ENCODE peak calls at places on chromosome 13, in five cellular contexts. N, Q, O, F and U are unnamed samples.

GRCh38 chr13:64992314-64992713 is 2237.8 kb downstream of the PCDH9 start:
- DNase-seq in N (no peak), Q (no peak), O (no peak), F (no peak), U (no peak)

GRCh38 chr13:75762066-75762937 is 126.2 kb downstream of the LMO7 start:
- DNase-seq in N (no peak), Q (no peak), O (no peak), F (no peak), U (peak; percentile 35)

GRCh38 chr13:48874165-48874564 is 101.5 kb upstream of the FNDC3A start:
- DNase-seq in N (peak; percentile 56), Q (no peak), O (no peak), F (no peak), U (no peak)

GRCh38 chr13:67119481-67119883 is 110.7 kb downstream of the PCDH9 start:
- DNase-seq in N (no peak), Q (no peak), O (no peak), F (no peak), U (no peak)

GRCh38 chr13:97367427-97367826 is 66.5 kb upstream of the RAP2A start:
- DNase-seq in N (peak; percentile 63), Q (no peak), O (no peak), F (peak; percentile 26), U (no peak)

GRCh38 chr13:37102896-37103295 is 2.6 kb downstream of the CSNK1A1L start:
- DNase-seq in N (no peak), Q (no peak), O (no peak), F (no peak), U (no peak)

GRCh38 chr13:98984118-98984517 is 6.3 kb upstream of the DOCK9 start:
- DNase-seq in N (no peak), Q (no peak), O (no peak), F (no peak), U (no peak)

GRCh38 chr13:21208755-21209154 is 32.3 kb downstream of the MRPL57 start:
- DNase-seq in N (no peak), Q (no peak), O (no peak), F (no peak), U (no peak)

GRCh38 chr13:70613295-70613694 is 505.0 kb upstream of the KLHL1 start:
- DNase-seq in N (no peak), Q (no peak), O (no peak), F (peak; percentile 32), U (no peak)

DNA sequence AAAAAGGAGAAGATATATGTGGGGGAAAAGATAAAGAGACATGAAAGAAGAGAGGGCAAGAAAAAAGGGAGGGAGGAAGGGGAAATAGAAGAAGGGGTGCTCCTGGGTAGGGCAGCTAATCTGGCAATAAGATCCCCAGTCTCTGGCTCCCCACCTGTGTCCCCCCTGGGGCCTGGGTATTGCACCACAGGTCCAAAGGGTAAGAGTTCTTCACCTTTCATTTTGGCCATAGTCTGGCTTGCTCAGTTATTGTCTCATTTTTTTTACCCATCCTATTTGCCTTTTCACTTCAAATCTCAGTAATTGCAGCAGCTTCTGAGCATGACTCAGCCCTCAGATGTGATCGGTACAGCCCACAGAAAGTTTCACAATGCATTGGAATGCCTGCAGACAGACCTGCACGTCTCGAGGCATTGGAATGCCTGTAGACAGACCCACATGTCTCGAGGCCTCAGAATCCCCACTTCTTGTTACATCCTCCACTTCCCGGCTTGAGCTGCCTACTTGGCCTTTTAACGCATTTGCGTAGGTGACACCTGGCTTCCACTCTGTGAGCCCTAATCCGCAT is 173.7 kb downstream of the NUFIP1 start:
- DNase-seq in N (peak; percentile 67), Q (peak; percentile 43), O (no peak), F (peak; percentile 62), U (peak; percentile 69)
- H3K4me1 ChIP-seq in N (no peaks in the 10 kb centered on the region), Q (peaks cover 29% of the 10 kb centered on the region), O (peaks cover 6% of the 10 kb centered on the region), F (peaks cover 24% of the 10 kb centered on the region), U (peaks cover 46% of the 10 kb centered on the region)

GRCh38 chr13:41691276-41691675 is 233.9 kb downstream of the RGCC start:
- DNase-seq in N (no peak), Q (no peak), O (no peak), F (no peak), U (no peak)

GRCh38 chr13:41696163-41697003 is 239.0 kb downstream of the RGCC start:
- DNase-seq in N (peak; percentile 48), Q (no peak), O (no peak), F (peak; percentile 63), U (no peak)

GRCh38 chr13:41697578-41697977 is 240.2 kb downstream of the RGCC start:
- DNase-seq in N (peak; percentile 65), Q (no peak), O (no peak), F (peak; percentile 25), U (no peak)

GRCh38 chr13:41693434-41693833 is 236.1 kb downstream of the RGCC start:
- DNase-seq in N (no peak), Q (no peak), O (no peak), F (no peak), U (no peak)

DNA sequence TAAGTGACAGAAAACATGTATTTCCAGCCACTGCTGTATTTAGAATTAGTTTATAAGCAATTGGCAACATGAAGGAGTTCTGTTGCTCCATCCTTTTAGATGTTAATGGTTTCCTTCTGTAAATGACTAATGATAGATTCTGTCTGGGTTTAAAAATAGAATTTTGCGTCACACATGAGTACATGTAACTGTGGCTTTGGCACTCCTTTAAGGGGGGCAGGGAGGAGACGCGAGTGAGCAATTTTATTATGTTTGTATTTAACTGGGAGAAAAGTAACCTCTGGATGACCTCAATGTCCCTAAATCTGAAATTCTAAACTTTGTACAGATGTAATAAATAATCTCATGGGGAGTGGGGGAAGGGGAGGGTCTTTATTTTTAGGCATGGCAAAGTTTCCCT is 237.6 kb downstream of the RGCC start:
- DNase-seq in N (no peak), Q (peak; percentile 81), O (no peak), F (no peak), U (peak; percentile 50)
- H3K4me1 ChIP-seq in N (no peaks in the 10 kb centered on the region), Q (peaks cover 6% of the 10 kb centered on the region), O (peaks cover 6% of the 10 kb centered on the region), F (peaks cover 49% of the 10 kb centered on the region), U (peaks cover 38% of the 10 kb centered on the region)

DNA sequence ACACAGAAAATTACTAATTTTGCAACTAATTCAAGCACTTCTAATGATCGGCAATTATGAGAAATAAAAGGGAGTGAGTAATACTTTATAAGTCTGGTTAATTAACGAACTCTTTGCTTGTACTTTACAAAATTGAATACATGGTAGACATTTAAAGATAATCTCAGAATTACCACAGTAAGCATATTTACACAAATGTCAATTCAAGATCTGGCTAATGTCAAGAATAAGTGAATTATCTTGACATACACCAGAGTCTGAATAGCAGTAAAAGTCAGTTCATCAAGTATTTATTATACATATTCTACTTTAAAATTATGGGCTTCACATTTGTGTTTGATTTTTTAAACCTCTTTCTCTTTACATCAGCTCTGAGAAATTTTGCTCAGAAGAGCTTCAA is 643.4 kb downstream of the OLFM4 start:
- DNase-seq in N (no peak), Q (no peak), O (no peak), F (no peak), U (no peak)
- H3K4me1 ChIP-seq in N (no peaks in the 10 kb centered on the region), Q (no peaks in the 10 kb centered on the region), O (no peaks in the 10 kb centered on the region), F (no peaks in the 10 kb centered on the region), U (no peaks in the 10 kb centered on the region)

DNA sequence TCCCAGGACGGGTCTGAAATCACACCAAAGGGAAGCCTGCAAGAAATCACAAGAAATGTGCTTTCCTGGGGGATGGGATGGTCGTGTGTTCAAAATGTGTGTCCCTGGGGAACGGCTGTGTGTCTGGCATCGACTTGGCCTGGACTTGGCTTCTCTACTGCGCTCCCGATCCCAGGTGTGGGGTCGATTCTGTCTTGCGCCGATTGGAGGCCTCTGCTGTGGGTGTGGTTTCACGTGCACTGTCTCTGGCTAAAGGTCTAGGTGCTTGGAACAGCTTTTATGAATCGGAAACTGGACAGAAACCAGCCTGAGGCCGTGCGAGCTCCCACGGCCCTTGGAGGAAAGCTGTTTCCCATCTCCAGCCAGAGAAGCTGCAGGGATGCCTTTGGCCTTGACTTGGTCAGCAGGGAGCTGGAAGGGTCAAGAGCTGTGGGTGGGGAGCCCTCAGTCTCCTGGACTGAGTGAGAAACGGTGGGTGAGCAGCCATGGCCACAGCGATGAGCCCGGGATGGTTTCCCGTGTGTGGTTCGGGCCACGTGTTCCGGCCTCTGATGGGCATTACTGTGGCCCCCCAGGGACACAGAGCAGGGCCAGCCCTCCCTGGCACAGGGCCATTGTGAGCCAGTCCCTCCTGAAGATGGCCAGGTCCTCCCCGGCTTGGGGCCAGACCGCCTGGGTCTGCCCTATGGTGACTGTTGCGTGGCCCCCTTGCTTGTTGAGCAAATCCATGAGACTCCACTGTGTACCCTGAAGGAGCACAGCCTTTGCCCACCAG is 29.7 kb downstream of the MCF2L start:
- DNase-seq in N (no peak), Q (no peak), O (no peak), F (no peak), U (no peak)
- H3K4me1 ChIP-seq in N (peaks cover 8% of the 10 kb centered on the region), Q (peaks cover 20% of the 10 kb centered on the region), O (peaks cover 66% of the 10 kb centered on the region), F (no peaks in the 10 kb centered on the region), U (peaks cover 25% of the 10 kb centered on the region)

DNA sequence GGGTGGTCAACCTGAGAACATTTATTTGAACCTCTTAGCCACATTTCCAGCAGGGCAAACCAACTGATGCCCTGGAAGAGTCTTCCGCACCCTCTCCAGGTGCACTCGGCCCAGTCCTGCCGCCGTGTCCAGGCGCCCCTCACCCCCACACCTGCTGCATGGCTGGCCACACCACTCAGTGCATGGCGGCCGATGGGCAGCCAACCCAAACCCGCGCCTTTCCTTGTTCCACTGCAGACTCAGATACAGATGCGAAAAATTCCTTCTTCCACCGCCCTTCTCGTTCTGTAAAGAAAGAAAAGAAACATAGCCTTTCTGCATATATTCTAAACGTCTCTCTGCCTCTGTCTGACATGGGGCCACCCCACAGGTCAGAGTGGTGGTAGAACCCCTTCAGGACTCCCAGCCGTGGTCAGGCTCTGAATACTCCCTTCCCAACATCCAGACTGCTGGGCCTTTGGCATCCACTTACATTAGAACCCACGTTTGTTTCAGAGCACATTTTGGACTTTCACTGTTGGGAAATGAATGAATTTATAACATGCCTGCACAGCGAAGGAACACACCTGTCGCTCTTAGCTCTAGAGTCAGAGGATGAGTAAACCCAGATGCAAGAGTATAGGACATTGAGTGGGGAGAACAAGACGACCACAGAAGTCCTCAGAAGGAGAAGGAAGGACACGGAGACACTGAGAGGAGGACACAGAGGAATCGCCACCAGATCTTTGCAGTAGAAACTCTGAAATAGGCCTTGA is 31.1 kb downstream of the SHISA2 start:
- DNase-seq in N (no peak), Q (no peak), O (no peak), F (no peak), U (no peak)
- H3K4me1 ChIP-seq in N (no peaks in the 10 kb centered on the region), Q (peaks cover 26% of the 10 kb centered on the region), O (peaks cover 38% of the 10 kb centered on the region), F (peaks cover 14% of the 10 kb centered on the region), U (peaks cover 32% of the 10 kb centered on the region)

GRCh38 chr13:114048463-114048862 is 74.6 kb upstream of the C13orf46 start:
- DNase-seq in N (peak; percentile 77), Q (no peak), O (no peak), F (peak; percentile 68), U (no peak)
- H3K4me1 ChIP-seq in N (no peaks in the 10 kb centered on the region), Q (no peaks in the 10 kb centered on the region), O (peaks cover 3% of the 10 kb centered on the region), F (peaks cover 3% of the 10 kb centered on the region), U (no peaks in the 10 kb centered on the region)